ENCODE peak calls at places on chromosomes 11 and 22, in nine cellular contexts. B is A549; E is thoracic aorta; D is coronary artery; U is activated CD8-positive, alpha-beta T cell treated with anti-CD3 and anti-CD28 coated beads for 36 hours; C is NB4; O is esophagus muscularis mucosa; T is fibroblast of lung; W is cardiac fibroblast. I is an unnamed sample.

GRCh38 chr11:1121343-1122331 is 36.1 kb upstream of the MUC5AC start:
- DNase-seq in C (no peak), D (no peak), W (no peak), O (no peak), B (no peak), T (no peak), E (no peak), U (no peak), I (no peak)

GRCh38 chr22:17672417-17672991 is 33.9 kb downstream of the BCL2L13 start:
- DNase-seq in C (no peak), E (no peak), T (peak), B (no peak), O (no peak), W (no peak), U (peak), D (no peak), I (no peak)

GRCh38 chr22:46546466-46547178 is 9.2 kb upstream of the CELSR1 start:
- DNase-seq in O (no peak), B (no peak), E (no peak), W (peak), T (peak), D (no peak), U (no peak), C (no peak), I (no peak)

GRCh38 chr11:13339196-13340153 is 61.9 kb downstream of the BMAL1 start:
- DNase-seq in U (peak), E (no peak), B (peak), W (peak), T (peak), D (no peak), O (no peak), C (peak), I (peak)

GRCh38 chr11:640021-640706 is 3.1 kb downstream of the DRD4 start:
- DNase-seq in U (peak), O (no peak), C (no peak), D (no peak), W (no peak), T (no peak), E (no peak), B (no peak), I (peak)

GRCh38 chr11:130480166-130480565 is 31.7 kb downstream of the ADAMTS15 start:
- DNase-seq in W (peak), D (no peak), T (no peak), U (no peak), B (no peak), C (no peak), O (no peak), E (no peak), I (no peak)

GRCh38 chr11:87057749-87058148 is 20.0 kb downstream of the TMEM135 start:
- DNase-seq in T (no peak), O (no peak), D (no peak), E (no peak), W (peak), U (no peak), C (no peak), B (no peak), I (no peak)

GRCh38 chr11:1077417-1078119 is 2.9 kb downstream of the MUC2 start:
- DNase-seq in B (no peak), U (no peak), O (no peak), T (no peak), D (no peak), W (no peak), E (no peak), C (no peak), I (no peak)

GRCh38 chr11:9130297-9130696 is 38.9 kb upstream of the SCUBE2 start:
- DNase-seq in E (no peak), B (no peak), W (no peak), U (no peak), T (no peak), O (no peak), D (no peak), C (peak), I (no peak)

GRCh38 chr11:19329910-19330309 is 89.2 kb upstream of the E2F8 start:
- DNase-seq in U (no peak), C (no peak), B (no peak), O (no peak), E (no peak), W (no peak), T (no peak), D (no peak), I (no peak)

GRCh38 chr11:19328586-19329311 is 88.0 kb upstream of the E2F8 start:
- DNase-seq in E (no peak), W (no peak), T (no peak), O (no peak), D (no peak), B (no peak), U (no peak), C (peak), I (no peak)

GRCh38 chr11:19327280-19327679 is 86.5 kb upstream of the E2F8 start:
- DNase-seq in U (no peak), D (no peak), T (no peak), B (no peak), O (no peak), C (no peak), E (no peak), W (no peak), I (no peak)

GRCh38 chr11:19323502-19323901 is 82.8 kb upstream of the E2F8 start:
- DNase-seq in B (no peak), W (peak), C (no peak), T (peak), E (no peak), U (no peak), D (no peak), O (no peak), I (no peak)

GRCh38 chr11:19326499-19326898 is 85.8 kb upstream of the E2F8 start:
- DNase-seq in C (no peak), B (no peak), D (no peak), E (no peak), U (no peak), W (peak), T (peak), O (no peak), I (no peak)
- TF ChIP-seq CTCF in C (no peak), B (peak), D (no peak), E (no peak), U (no peak), W (peak), T (peak), O (no peak), I (no peak)

DNA sequence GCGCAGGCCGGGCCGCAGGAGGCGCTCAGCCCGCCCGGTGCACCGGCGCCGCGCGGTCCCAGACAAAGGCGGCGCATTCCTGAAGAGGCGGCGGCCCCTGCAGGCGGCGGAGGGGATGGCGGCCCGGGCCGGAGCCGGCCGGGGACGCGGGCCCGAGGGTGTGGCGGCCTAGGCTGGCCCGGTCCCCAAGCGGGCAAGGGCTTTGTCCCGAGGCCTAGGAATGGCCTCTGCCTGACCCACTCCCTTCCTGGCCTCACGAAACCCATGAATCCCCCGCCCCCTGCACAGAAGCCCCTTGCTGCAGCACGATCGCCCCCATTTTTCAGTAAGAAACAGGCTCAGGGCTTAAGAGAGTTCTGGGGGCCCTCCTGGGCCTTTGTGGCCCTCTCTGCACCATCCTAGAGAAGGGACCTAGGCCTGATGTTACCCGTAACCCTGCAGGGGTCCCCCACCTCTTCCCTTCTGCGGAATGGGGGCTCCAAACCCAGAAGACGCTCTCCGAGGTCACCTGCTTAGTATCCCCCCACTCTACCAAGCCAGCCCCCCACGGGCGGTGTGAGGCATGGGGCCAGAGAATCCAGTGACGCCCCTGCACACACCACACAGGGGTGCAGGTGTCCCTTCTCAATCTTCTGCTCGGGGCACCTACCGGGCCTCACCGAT is 363 bp upstream of the RTN4R start:
- DNase-seq in U (peak), C (peak), D (no peak), O (no peak), T (peak), W (peak), B (peak), E (no peak), I (peak)
- TF ChIP-seq CTCF in U (peak), C (peak), D (peak), O (peak), T (peak), W (peak), B (peak), E (peak), I (peak)

GRCh38 chr11:112797653-112798293 is 163.4 kb upstream of the NCAM1 start:
- DNase-seq in D (peak), O (no peak), T (peak), E (no peak), W (peak), C (peak), B (peak), U (peak), I (peak)
- TF ChIP-seq CTCF in D (no peak), O (no peak), T (peak), E (no peak), W (peak), C (peak), B (no peak), U (peak), I (peak)

GRCh38 chr11:78791964-78792363 is 217.3 kb upstream of the NARS2 start:
- DNase-seq in U (no peak), T (no peak), O (no peak), B (no peak), W (no peak), C (no peak), E (no peak), D (no peak), I (no peak)
- TF ChIP-seq CTCF in U (no peak), T (no peak), O (no peak), B (no peak), W (no peak), C (no peak), E (no peak), D (no peak), I (no peak)

DNA sequence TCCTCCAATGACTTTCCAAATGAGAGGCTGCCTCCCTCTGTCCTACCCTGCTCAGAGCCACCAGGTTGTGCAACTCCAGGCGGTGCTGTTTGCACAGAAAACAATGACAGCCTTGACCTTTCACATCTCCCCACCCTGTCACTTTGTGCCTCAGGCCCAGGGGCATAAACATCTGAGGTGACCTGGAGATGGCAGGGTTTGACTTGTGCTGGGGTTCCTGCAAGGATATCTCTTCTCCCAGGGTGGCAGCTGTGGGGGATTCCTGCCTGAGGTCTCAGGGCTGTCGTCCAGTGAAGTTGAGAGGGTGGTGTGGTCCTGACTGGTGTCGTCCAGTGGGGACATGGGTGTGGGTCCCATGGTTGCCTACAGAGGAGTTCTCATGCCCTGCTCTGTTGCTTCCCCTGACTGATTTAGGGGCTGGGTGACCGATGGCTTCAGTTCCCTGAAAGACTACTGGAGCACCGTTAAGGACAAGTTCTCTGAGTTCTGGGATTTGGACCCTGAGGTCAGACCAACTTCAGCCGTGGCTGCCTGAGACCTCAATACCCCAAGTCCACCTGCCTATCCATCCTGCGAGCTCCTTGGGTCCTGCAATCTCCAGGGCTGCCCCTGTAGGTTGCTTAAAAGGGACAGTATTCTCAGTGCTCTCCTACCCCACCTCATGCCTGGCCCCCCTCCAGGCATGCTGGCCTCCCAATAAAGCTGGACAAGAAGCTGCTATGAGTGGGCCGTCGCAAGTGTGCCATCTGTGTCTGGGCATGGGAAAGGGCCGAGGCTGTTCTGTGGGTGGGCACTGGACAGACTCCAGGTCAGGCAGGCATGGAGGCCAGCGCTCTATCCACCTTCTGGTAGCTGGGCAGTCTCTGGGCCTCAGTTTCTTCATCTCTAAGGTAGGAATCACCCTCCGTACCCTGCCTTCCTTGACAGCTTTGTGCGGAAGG is 2.9 kb downstream of the APOC3 start:
- DNase-seq in W (no peak), O (no peak), U (no peak), B (no peak), T (no peak), E (no peak), C (peak), D (no peak), I (no peak)
- TF ChIP-seq CTCF in W (no peak), O (no peak), U (no peak), B (no peak), T (no peak), E (no peak), C (no peak), D (no peak), I (no peak)

DNA sequence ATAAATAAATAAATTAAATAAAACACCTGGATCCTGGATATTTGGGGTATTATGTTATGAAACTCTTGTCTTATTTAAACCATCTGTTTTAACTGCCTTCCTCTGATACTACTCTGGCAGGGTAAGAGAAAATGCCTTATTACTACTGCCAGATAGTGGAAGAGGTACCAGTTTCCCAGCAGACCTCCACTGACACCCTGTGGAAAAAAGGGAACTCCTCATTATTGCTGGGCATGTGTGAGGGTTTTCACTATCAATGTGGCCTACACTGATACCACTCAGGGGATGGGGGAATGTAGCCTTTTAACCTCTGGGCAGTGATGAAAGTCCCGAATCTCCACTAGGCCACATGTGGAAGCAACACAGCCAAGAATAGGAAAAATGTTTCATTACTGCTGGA is 121.0 kb downstream of the LUZP2 start:
- DNase-seq in U (no peak), O (no peak), E (no peak), B (no peak), D (no peak), T (no peak), W (peak), C (peak), I (no peak)
- TF ChIP-seq CTCF in U (no peak), O (no peak), E (no peak), B (no peak), D (no peak), T (no peak), W (no peak), C (no peak), I (no peak)

GRCh38 chr11:72005347-72006260 is 6.9 kb downstream of the IL18BP start:
- DNase-seq in E (no peak), D (no peak), T (no peak), B (no peak), C (no peak), U (no peak), O (no peak), W (no peak), I (no peak)
- TF ChIP-seq CTCF in E (no peak), D (no peak), T (no peak), B (no peak), C (no peak), U (no peak), O (no peak), W (no peak), I (no peak)

GRCh38 chr11:63488789-63489188 is 2.2 kb downstream of the PLAAT5 start:
- DNase-seq in D (no peak), B (no peak), E (no peak), U (no peak), O (no peak), W (peak), T (peak), C (peak), I (no peak)
- TF ChIP-seq CTCF in D (no peak), B (no peak), E (no peak), U (no peak), O (no peak), W (no peak), T (no peak), C (no peak), I (no peak)